ENCODE peak calls at places on chromosomes 13 and 19, in seven cellular contexts. O is PC-3; A is heart right ventricle; P is thoracic aorta; C is psoas muscle; U is CD4-positive, CD25-positive, alpha-beta regulatory T cell; J is tibial nerve. X is an unnamed sample.

GRCh38 chr13:76512676-76513277 is 373.4 kb downstream of the KCTD12 start:
- DNase-seq in O (peak; percentile 87), A (peak; percentile 9), P (no peak), C (no peak), U (no peak), J (no peak), X (peak; percentile 14)

GRCh38 chr13:27774651-27775050 is 17.6 kb upstream of the GSX1 start:
- DNase-seq in O (no peak), A (no peak), P (no peak), C (no peak), U (no peak), J (no peak), X (no peak)

GRCh38 chr19:33500991-33501390 is 20.6 kb downstream of the PEPD start:
- DNase-seq in O (no peak), A (no peak), P (no peak), C (no peak), U (no peak), J (no peak), X (no peak)

GRCh38 chr13:37263881-37264280 is 158.4 kb upstream of the CSNK1A1L start:
- DNase-seq in O (no peak), A (no peak), P (no peak), C (no peak), U (no peak), J (no peak), X (no peak)

GRCh38 chr19:952049-952679 is 26.3 kb downstream of the ARID3A start:
- DNase-seq in O (no peak), A (no peak), P (no peak), C (no peak), U (no peak), J (no peak), X (no peak)

GRCh38 chr19:30161770-30162169 is 210.4 kb upstream of the ZNF536 start:
- DNase-seq in O (no peak), A (no peak), P (no peak), C (peak; percentile 3), U (no peak), J (no peak), X (no peak)

GRCh38 chr19:18165794-18166544 is 7.6 kb upstream of the IFI30 start:
- DNase-seq in O (no peak), A (no peak), P (no peak), C (no peak), U (no peak), J (no peak), X (no peak)

GRCh38 chr19:1045247-1045603 is 5.3 kb downstream of the ABCA7 start:
- DNase-seq in O (peak; percentile 66), A (no peak), P (no peak), C (peak; percentile 64), U (peak; percentile 73), J (no peak), X (no peak)

GRCh38 chr13:39129253-39129652 is 91.0 kb downstream of the NHLRC3 start:
- DNase-seq in O (no peak), A (no peak), P (no peak), C (no peak), U (no peak), J (no peak), X (no peak)

GRCh38 chr13:53028063-53028462 is 550 bp upstream of the OLFM4 start:
- DNase-seq in O (no peak), A (no peak), P (no peak), C (no peak), U (no peak), J (no peak), X (no peak)

GRCh38 chr13:61277877-61278276 is 137.8 kb downstream of the PCDH20 start:
- DNase-seq in O (no peak), A (no peak), P (no peak), C (no peak), U (no peak), J (no peak), X (no peak)

GRCh38 chr13:23848019-23848418 is 41.2 kb downstream of the MIPEP start:
- DNase-seq in O (no peak), A (no peak), P (no peak), C (no peak), U (no peak), J (no peak), X (no peak)

GRCh38 chr13:75621147-75621546 is 15.0 kb upstream of the LMO7 start:
- DNase-seq in O (peak; percentile 41), A (no peak), P (no peak), C (no peak), U (no peak), J (no peak), X (peak; percentile 66)

GRCh38 chr19:18001837-18002345 is 6.1 kb upstream of the ARRDC2 start:
- DNase-seq in O (no peak), A (no peak), P (no peak), C (no peak), U (no peak), J (no peak), X (no peak)

GRCh38 chr13:108269601-108270328 is at the start of gene TNFSF13B:
- DNase-seq in O (no peak), A (peak; percentile 11), P (no peak), C (peak; percentile 63), U (peak; percentile 70), J (no peak), X (no peak)

GRCh38 chr19:5987077-5987818 is 9.3 kb upstream of the RANBP3 start:
- DNase-seq in O (peak; percentile 96), A (peak; percentile 83), P (no peak), C (peak; percentile 80), U (peak; percentile 88), J (peak; percentile 52), X (peak; percentile 75)

GRCh38 chr19:22332924-22333323 is 46.7 kb downstream of the ZNF729 start:
- DNase-seq in O (peak; percentile 56), A (no peak), P (no peak), C (no peak), U (no peak), J (no peak), X (no peak)

DNA sequence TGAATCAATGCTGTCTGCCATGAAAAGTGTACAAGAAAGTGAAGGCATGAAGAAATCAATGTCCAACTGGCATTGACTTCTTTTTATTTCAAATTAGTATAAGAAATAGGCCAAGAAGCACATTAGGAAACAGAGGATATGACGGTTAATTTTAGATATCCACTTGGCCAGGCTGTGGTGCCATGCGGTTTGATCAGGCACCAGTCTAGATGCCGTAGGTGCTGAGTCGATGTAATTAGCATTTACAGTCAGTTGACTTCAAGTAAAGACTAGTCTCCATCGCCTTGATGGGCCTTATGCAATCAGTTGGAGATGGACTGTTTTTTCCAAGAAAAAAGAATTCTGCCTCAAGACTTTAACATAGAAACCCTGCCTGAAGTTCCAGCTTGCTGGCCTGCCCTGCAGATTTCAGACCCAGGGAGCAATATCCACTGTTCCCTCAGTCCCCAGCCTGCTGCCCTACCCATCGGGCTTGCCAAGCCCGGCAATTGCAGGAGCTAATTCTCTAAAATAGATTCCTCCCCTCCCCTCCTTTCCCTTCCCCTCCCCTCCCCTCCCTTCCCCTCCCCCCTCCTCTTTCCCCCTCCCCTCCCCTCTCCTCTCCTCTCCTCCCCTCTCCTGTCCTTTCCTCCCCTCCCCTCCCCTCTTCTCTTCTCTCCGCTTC is 120.6 kb upstream of the PEG3 start:
- DNase-seq in O (no peak), A (no peak), P (no peak), C (no peak), U (no peak), J (no peak), X (no peak)
- H3K4me1 ChIP-seq in O (no peaks in the 10 kb centered on the region), A (no peaks in the 10 kb centered on the region), P (no peaks in the 10 kb centered on the region), C (no peaks in the 10 kb centered on the region), U (no peaks in the 10 kb centered on the region), J (no peaks in the 10 kb centered on the region), X (no peaks in the 10 kb centered on the region)

DNA sequence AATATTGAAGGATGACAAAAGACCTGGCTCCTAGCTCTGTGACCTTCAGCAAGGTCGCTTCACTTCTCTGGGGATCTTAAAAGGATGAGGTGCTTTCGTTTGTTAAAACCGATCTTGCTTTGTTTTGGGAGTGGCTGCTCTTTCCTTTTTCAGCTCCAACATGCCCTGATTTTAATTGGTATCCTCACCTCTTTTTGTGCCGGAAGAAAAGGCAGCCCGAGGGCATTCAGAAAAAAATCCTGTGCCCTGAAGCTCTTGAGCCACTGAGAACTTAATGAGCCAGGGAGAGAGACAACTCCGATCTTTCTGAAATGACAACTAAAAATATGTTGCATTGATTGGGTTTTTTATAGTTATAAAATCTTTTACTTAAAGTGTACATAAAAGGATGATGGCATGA is 19.4 kb downstream of the CLDN10 start:
- DNase-seq in O (no peak), A (no peak), P (no peak), C (no peak), U (no peak), J (no peak), X (no peak)
- H3K4me3 ChIP-seq in O (no peak overlapping the region), A (no peak overlapping the region), P (no peak overlapping the region), C (no peak overlapping the region), U (no peak overlapping the region), J (no peak overlapping the region), X (no peak overlapping the region)

DNA sequence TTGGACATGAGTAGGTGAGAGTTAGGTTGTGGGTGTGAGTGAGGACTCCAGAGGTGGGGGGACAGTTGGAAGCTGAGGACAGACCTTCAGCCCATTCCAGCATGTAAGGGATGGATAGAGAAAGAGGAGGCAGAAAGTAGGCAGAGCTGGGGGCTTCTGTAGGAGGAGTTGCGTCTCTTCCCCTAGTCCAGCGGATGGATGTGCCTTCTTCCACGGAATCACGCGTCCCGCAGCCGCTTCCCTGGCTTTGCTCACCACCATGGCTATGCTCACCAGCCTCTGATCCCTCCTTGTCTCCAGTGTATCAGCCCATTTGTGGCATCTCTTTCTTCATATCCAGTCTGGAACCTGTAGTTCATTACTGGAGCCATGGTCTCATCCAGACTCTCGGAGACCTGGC is 5.6 kb downstream of the UBAC2 start:
- DNase-seq in O (no peak), A (no peak), P (no peak), C (no peak), U (no peak), J (no peak), X (peak; percentile 71)
- H3K27ac ChIP-seq in O (no peak overlapping the region), A (no peak overlapping the region), P (no peak overlapping the region), C (no peak overlapping the region), U (no peak overlapping the region), J (no peak overlapping the region), X (no peak overlapping the region)

GRCh38 chr13:20831933-20832332 is 58.2 kb upstream of the EEF1AKMT1 start:
- DNase-seq in O (no peak), A (no peak), P (no peak), C (no peak), U (no peak), J (no peak), X (no peak)

GRCh38 chr13:20833900-20834679 is 60.3 kb upstream of the EEF1AKMT1 start:
- DNase-seq in O (no peak), A (no peak), P (no peak), C (no peak), U (no peak), J (no peak), X (no peak)

GRCh38 chr13:20832861-20833260 is 59.1 kb upstream of the EEF1AKMT1 start:
- DNase-seq in O (no peak), A (no peak), P (no peak), C (no peak), U (no peak), J (no peak), X (no peak)

GRCh38 chr13:20828540-20829364 is 55.0 kb upstream of the EEF1AKMT1 start:
- DNase-seq in O (peak; percentile 75), A (peak; percentile 52), P (no peak), C (no peak), U (peak; percentile 80), J (no peak), X (no peak)

DNA sequence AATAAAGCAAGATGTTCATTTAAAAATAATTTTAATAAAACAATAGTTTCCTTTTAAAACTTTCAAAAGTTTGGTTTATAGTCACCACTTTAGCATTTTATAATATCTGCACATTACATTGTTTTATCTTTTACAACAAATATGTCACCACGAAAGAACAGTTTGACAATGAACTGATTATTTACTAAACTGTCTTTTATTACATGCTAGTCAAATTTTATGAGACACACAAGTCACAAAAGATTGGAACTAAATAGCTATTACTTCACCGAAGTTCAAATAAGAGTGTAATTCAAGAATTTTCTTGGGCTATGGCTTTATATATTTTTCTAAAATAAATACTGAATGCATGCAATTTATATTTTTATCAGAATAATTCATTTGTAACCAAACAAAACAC is 57.5 kb upstream of the EEF1AKMT1 start:
- DNase-seq in O (peak; percentile 10), A (no peak), P (no peak), C (no peak), U (no peak), J (no peak), X (no peak)
- H3K4me1 ChIP-seq in O (peaks cover 10% of the 10 kb centered on the region), A (no peaks in the 10 kb centered on the region), P (no peaks in the 10 kb centered on the region), C (peaks cover 11% of the 10 kb centered on the region), U (peaks cover 3% of the 10 kb centered on the region), J (peaks cover 16% of the 10 kb centered on the region), X (peaks cover 20% of the 10 kb centered on the region)

X was measured in SJSA1.